ENCODE peak calls at places on chromosomes 5 and 9, in four cellular contexts. A, I, D and B are unnamed samples.
A peak's percentile ranks its signal among the peaks of the same experiment; 100 is the strongest.

GRCh38 chr9:107210775-107211174 is 72.3 kb upstream of the RAD23B start:
- DNase-seq in A (no peak), I (no peak), D (no peak), B (no peak)

GRCh38 chr5:110884005-110884404 is 145.2 kb downstream of the SLC25A46 start:
- DNase-seq in A (peak; percentile 48), I (no peak), D (no peak), B (no peak)

GRCh38 chr5:116446356-116447005 is 128.1 kb downstream of the SEMA6A start:
- DNase-seq in A (no peak), I (no peak), D (no peak), B (no peak)

GRCh38 chr5:72366324-72366976 is 46.3 kb downstream of the PTCD2 start:
- DNase-seq in A (peak; percentile 80), I (peak; percentile 67), D (no peak), B (peak; percentile 76)

GRCh38 chr9:16290169-16290568 is 580.3 kb downstream of the BNC2 start:
- DNase-seq in A (no peak), I (no peak), D (no peak), B (no peak)

GRCh38 chr5:134247825-134248224 is 22.0 kb upstream of the PPP2CA start:
- DNase-seq in A (peak; percentile 2), I (no peak), D (no peak), B (no peak)

GRCh38 chr5:132012385-132013005 is 1.0 kb upstream of the ACSL6 start:
- DNase-seq in A (peak; percentile 68), I (peak; percentile 51), D (no peak), B (no peak)

GRCh38 chr9:109557481-109557880 is 59.4 kb upstream of the PTPN3 start:
- DNase-seq in A (no peak), I (no peak), D (no peak), B (no peak)

GRCh38 chr9:73701415-73702057 is 549.9 kb downstream of the ANXA1 start:
- DNase-seq in A (no peak), I (no peak), D (no peak), B (no peak)

GRCh38 chr5:1874820-1875219 is 7.9 kb downstream of the IRX4 start:
- DNase-seq in A (no peak), I (no peak), D (no peak), B (no peak)

DNA sequence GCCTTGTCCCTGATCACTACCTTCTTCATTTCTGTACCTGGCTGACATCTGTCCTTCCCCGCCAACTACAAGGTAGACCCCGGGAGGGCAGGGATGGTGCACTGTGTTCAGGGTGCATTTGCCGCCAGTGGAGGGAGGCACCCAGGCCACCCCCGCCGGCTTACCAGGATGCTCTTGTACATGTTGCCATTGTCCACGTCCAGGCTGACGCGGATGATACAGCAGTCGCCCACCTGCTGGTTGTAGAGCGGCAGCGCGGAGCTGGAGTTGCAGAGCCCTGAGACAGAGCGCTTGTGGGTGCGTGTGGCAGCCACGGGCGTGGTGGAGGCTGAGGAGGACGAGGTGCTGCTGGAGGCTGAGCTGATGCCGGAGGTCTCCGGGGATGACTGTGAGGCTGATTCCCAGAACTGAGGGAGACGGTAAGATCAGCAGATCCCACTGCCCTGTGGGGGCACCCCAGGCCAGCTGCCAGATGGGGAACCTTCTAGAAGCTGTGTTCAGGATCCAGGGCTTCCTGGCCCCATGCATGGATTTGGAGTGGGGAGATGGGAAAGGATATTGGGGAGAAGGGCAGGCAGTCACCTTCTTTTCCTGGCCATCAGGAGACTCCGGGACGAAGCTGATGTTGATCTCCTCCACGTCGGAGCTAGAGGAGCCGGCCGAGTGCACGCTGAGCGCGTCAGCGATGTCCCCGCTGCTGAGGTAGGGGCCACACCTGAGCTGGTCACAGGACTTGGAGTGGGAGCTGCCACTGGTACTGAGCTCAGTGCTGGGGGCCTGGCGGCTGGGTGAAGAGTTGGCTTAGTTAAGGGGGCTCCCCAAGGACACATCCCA is 19.5 kb downstream of the RALGDS start:
- DNase-seq in A (no peak), I (no peak), D (no peak), B (no peak)
- TF ChIP-seq MAFK in A (no peak), I (no peak), D (no peak), B (no peak)

DNA sequence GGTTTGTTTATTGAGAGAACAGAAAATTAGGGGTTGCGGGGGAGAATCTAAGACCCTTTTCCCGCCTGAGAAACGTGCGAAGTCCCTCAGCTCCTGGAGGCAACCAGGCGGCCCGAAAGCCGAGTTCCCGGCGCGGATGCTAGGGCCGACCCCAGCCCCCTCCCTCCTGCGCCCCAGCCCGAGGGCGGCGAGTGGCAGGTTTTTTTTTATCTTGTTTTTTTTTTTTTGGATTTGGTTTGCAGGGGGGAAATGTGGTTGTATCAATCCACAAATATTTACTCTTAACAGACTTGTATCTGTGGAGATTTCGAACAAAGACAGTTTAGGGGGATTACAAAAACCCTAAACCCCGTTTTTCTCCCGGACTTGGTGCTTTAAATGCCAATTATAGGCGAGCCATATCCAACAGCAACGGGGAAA is 10.7 kb downstream of the LMX1B start:
- DNase-seq in A (no peak), I (no peak), D (no peak), B (no peak)
- TF ChIP-seq MAFK in A (no peak), I (no peak), D (no peak), B (no peak)

GRCh38 chr9:4289411-4290380 is 10.2 kb downstream of the GLIS3 start:
- DNase-seq in A (peak; percentile 18), I (no peak), D (no peak), B (peak; percentile 38)

GRCh38 chr9:4293293-4293931 is 6.5 kb downstream of the GLIS3 start:
- DNase-seq in A (peak; percentile 97), I (no peak), D (no peak), B (peak; percentile 95)

GRCh38 chr9:4295160-4295559 is 4.7 kb downstream of the GLIS3 start:
- DNase-seq in A (no peak), I (no peak), D (no peak), B (no peak)

GRCh38 chr9:4290427-4290837 is 9.4 kb downstream of the GLIS3 start:
- DNase-seq in A (no peak), I (no peak), D (no peak), B (peak; percentile 62)

DNA sequence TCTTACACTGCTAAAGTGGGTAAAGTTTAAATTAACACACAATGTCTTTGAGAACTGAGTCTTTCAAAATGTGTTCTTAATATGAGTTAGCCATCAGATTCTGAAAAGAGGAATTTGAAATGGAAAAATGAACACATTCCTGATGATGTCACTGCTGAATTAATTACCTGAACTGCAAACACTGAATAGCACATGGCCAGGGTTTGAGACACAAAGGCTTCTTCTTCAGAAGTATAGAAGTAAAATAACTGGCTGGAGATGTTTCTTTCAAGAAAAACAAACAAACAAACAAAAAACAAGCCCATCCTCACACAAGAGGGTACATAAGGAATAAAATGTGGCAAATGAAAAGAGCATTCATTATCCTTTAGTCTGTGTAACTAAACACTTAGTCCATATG is 7.1 kb downstream of the GLIS3 start:
- DNase-seq in A (peak; percentile 17), I (no peak), D (no peak), B (peak; percentile 65)
- TF ChIP-seq MAFK in A (no peak), I (no peak), D (no peak), B (no peak)

GRCh38 chr9:93111371-93112115 is 15.5 kb downstream of the CARD19 start:
- DNase-seq in A (peak; percentile 48), I (peak; percentile 39), D (no peak), B (no peak)

GRCh38 chr9:93108301-93109041 is 12.5 kb downstream of the CARD19 start:
- DNase-seq in A (no peak), I (no peak), D (no peak), B (no peak)

GRCh38 chr9:93111001-93111370 is 15.0 kb downstream of the CARD19 start:
- DNase-seq in A (no peak), I (no peak), D (no peak), B (no peak)

GRCh38 chr9:93112116-93112863 is 16.3 kb downstream of the CARD19 start:
- DNase-seq in A (no peak), I (peak; percentile 87), D (no peak), B (no peak)

GRCh38 chr9:93110400-93110855 is 14.4 kb downstream of the CARD19 start:
- DNase-seq in A (no peak), I (no peak), D (no peak), B (no peak)
- TF ChIP-seq MAFK in A (no peak), I (no peak), D (no peak), B (no peak)

DNA sequence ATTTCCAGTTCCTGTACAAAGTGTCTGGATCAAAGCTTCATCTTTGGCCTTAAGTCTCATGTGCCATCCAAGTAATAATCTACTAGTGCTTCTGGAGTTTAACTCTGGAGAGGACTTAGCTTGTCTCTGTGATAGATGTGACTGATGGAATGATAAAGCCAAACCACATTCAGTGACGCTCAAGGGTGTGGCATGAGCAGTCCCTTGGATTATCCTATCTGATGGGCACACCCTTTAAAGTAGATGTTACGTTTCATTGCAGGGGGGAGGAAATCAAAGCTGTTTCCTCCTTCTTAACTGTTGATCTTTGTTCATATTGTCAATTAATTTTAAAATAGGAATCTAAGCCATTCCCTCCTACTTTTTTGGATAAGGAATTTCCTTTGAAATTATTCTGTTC is 8.5 kb upstream of the EGFLAM start:
- DNase-seq in A (no peak), I (no peak), D (no peak), B (no peak)
- TF ChIP-seq MAFK in A (no peak), I (no peak), D (no peak), B (no peak)

DNA sequence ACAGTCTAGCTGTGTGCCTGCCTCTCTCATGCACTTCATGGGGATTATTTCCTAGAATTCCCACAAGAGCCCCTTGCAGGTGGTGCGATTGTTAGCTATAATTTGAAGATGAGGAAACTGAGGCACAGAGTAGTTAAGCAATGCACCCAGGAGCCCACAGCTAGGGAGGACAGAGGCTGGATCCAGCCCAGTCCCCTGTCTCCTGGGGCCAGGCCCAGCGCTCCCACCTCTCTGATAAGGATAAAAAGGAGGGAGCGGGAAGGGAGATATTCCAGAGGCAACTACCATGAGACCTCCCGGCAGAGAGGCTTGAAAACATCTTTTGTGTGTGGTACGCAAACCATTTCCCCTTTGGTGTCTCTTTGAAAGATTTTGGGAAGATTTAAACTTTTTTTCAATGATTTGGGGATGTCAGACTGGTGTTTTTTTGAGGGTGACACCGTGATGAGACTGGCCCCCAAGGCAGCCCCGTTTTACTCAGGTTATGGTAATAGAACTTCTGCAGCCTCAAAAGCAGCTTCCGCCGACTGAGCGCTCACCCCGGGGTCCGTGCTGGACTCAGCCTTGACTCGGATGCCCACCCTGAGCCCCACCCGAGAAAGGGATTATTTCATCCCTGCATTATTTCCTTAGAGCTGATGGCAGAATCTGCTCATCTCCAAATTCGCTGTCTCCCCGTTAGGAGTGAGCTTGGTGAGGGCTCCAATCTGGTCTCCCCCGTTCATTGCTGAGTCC is 144.7 kb upstream of the IER5L start:
- DNase-seq in A (no peak), I (no peak), D (no peak), B (no peak)
- TF ChIP-seq MAFK in A (no peak), I (no peak), D (no peak), B (no peak)